ENCODE peak calls at places on chromosomes 6 and 20, in five cellular contexts. One of them, this sample, is unnamed.

GRCh38 chr6:157205473-157206358 is 117.6 kb downstream of the TMEM242 start:
- DNase-seq in H1: no peak
- DNase-seq in IMR-90: no peak
- DNase-seq in HepG2: no peak
- DNase-seq in A549: no peak
- DNase-seq in this sample: no peak

GRCh38 chr20:38997622-38998021 is 35.5 kb downstream of the DHX35 start:
- DNase-seq in H1: no peak
- DNase-seq in IMR-90: no peak
- DNase-seq in HepG2: no peak
- DNase-seq in A549: no peak
- DNase-seq in this sample: peak

GRCh38 chr20:63095718-63096654 is 89.2 kb upstream of the BHLHE23 start:
- DNase-seq in H1: peak
- DNase-seq in IMR-90: no peak
- DNase-seq in HepG2: no peak
- DNase-seq in A549: no peak
- DNase-seq in this sample: no peak

GRCh38 chr20:59765599-59766177 is 161.3 kb downstream of the PHACTR3 start:
- DNase-seq in H1: no peak
- DNase-seq in IMR-90: no peak
- DNase-seq in HepG2: no peak
- DNase-seq in A549: no peak
- DNase-seq in this sample: peak

GRCh38 chr6:3211681-3212080 is 15.8 kb downstream of the TUBB2B start:
- DNase-seq in H1: no peak
- DNase-seq in IMR-90: no peak
- DNase-seq in HepG2: no peak
- DNase-seq in A549: no peak
- DNase-seq in this sample: no peak

GRCh38 chr20:48791666-48792071 is 36.1 kb downstream of the PREX1 start:
- DNase-seq in H1: no peak
- DNase-seq in IMR-90: peak
- DNase-seq in HepG2: no peak
- DNase-seq in A549: no peak
- DNase-seq in this sample: no peak

GRCh38 chr6:83008631-83009030 is 57.0 kb downstream of the UBE3D start:
- DNase-seq in H1: no peak
- DNase-seq in IMR-90: no peak
- DNase-seq in HepG2: no peak
- DNase-seq in A549: no peak
- DNase-seq in this sample: no peak

GRCh38 chr6:127346512-127346911 is 3.1 kb upstream of the ECHDC1 start:
- DNase-seq in H1: no peak
- DNase-seq in IMR-90: no peak
- DNase-seq in HepG2: no peak
- DNase-seq in A549: no peak
- DNase-seq in this sample: no peak

GRCh38 chr6:25147191-25147590 is 132.0 kb upstream of the CARMIL1 start:
- DNase-seq in H1: no peak
- DNase-seq in IMR-90: no peak
- DNase-seq in HepG2: no peak
- DNase-seq in A549: no peak
- DNase-seq in this sample: no peak

GRCh38 chr6:292506-293184 is 358 bp downstream of the DUSP22 start:
- DNase-seq in H1: no peak
- DNase-seq in IMR-90: peak
- DNase-seq in HepG2: peak
- DNase-seq in A549: peak
- DNase-seq in this sample: peak

GRCh38 chr6:42727084-42727601 is 4.7 kb upstream of the PRPH2 start:
- DNase-seq in H1: peak
- DNase-seq in IMR-90: peak
- DNase-seq in HepG2: no peak
- DNase-seq in A549: no peak
- DNase-seq in this sample: no peak

DNA sequence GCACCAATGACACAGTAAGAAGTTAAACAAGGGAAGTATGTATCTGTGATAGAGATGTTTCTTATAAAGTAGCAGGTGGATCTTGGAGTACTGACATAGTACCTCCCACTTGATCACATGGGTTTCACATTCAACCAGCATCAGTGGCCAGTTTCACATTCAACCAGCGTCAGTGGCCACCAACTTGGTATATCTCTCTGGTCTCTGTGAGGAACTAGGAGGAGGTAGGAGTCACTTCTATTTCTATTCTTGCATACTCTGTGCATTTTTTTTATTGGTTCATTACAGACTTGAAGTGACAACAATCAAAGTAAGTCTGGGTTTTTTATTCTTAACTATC is 200.3 kb upstream of the SIM1 start:
- DNase-seq in H1: no peak
- DNase-seq in IMR-90: no peak
- DNase-seq in HepG2: no peak
- DNase-seq in A549: no peak
- DNase-seq in this sample: no peak
- TF ChIP-seq MAFK in H1: no peak
- TF ChIP-seq MAFK in IMR-90: no peak
- TF ChIP-seq MAFK in HepG2: no peak
- TF ChIP-seq MAFK in A549: no peak
- TF ChIP-seq MAFK in this sample: no peak

DNA sequence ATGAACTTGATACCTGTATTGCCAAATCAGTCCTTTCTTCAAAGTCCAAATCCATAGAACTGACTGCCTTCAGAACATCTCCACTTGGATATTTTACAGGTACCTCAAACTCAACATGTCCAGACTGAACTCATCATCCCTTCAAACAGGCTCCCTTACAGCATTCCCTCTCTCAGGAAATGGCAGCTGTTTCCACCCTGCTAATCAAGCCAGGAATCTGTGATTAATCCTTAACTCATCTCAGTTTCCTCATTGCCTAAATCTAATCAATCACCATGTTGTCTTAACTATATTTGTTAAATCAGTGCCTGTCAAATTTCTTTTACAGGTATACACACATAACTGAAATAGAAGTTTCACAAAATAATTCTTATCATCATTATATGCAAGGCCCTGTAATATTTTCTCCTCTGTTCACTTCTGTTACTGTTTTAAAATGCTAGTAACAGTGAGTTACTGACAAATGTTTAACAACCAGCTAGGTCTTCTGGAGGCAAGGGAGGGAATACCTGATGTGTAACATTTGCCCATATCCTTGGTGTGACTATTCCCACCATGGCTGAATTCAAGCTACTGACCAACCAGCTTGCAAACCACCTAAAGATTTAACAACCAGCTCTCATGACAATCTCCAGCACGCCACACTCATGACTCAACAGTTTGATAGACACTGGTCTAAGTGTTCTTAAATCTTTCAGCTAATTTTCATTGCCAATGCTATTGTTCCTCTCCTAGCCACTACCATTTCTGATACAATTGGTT is 124.9 kb downstream of the ADAT2 start:
- DNase-seq in H1: no peak
- DNase-seq in IMR-90: peak
- DNase-seq in HepG2: no peak
- DNase-seq in A549: no peak
- DNase-seq in this sample: no peak
- TF ChIP-seq RAD21 in H1: no peak
- TF ChIP-seq RAD21 in IMR-90: no peak
- TF ChIP-seq RAD21 in HepG2: no peak
- TF ChIP-seq RAD21 in A549: no peak
- TF ChIP-seq RAD21 in this sample: no peak

GRCh38 chr20:14896569-14896968 is 559.2 kb upstream of the FLRT3 start:
- DNase-seq in H1: no peak
- DNase-seq in IMR-90: no peak
- DNase-seq in HepG2: no peak
- DNase-seq in A549: no peak
- DNase-seq in this sample: no peak
- TF ChIP-seq MAFK in H1: no peak
- TF ChIP-seq MAFK in IMR-90: no peak
- TF ChIP-seq MAFK in HepG2: no peak
- TF ChIP-seq MAFK in A549: no peak
- TF ChIP-seq MAFK in this sample: no peak

GRCh38 chr6:111038534-111039252 is 48.6 kb upstream of the SLC16A10 start:
- DNase-seq in H1: no peak
- DNase-seq in IMR-90: no peak
- DNase-seq in HepG2: no peak
- DNase-seq in A549: no peak
- DNase-seq in this sample: no peak
- TF ChIP-seq RAD21 in H1: no peak
- TF ChIP-seq RAD21 in IMR-90: no peak
- TF ChIP-seq RAD21 in HepG2: no peak
- TF ChIP-seq RAD21 in A549: no peak
- TF ChIP-seq RAD21 in this sample: no peak

DNA sequence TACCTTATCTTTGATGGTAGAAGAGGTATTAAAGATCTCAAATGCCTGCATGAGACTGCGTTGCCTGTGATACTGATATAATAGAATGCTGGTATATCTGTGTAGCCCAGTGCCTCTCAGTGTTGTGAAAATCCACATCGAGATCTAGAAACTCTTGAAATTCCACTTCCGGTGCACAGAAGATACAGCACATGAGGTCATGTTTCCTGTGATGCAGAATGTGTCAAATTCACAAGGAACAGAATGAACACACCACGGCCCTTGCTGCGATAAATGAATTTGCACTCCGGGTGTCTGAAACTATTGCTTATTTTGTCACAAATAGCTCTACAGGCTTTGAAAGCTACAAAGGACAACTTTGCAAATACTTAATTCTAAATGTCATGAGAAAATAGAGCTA is 687.9 kb upstream of the AGPAT4 start:
- DNase-seq in H1: no peak
- DNase-seq in IMR-90: no peak
- DNase-seq in HepG2: no peak
- DNase-seq in A549: no peak
- DNase-seq in this sample: no peak
- TF ChIP-seq MAFK in H1: no peak
- TF ChIP-seq MAFK in IMR-90: no peak
- TF ChIP-seq MAFK in HepG2: no peak
- TF ChIP-seq MAFK in A549: no peak
- TF ChIP-seq MAFK in this sample: no peak

DNA sequence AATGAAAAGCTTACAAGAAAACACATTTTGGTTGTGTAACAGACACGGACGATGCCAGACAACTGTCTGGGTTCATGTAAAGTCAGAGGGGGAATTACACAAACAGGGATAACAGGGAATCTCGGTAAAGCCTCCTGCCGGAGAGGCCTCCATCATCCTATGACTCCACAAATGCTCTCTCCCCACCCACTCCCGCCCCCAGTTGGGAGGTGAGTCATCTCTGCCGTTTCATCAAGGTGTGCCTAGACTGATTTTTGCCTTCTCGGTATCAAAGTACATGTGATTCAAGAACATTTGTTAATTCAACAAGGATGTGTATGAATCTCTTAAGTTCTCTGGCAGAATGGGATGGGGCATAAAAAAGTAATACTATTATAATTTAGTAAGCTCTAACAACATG is 304.9 kb upstream of the PRDM1 start:
- DNase-seq in H1: no peak
- DNase-seq in IMR-90: no peak
- DNase-seq in HepG2: no peak
- DNase-seq in A549: no peak
- DNase-seq in this sample: peak
- TF ChIP-seq RAD21 in H1: no peak
- TF ChIP-seq RAD21 in IMR-90: no peak
- TF ChIP-seq RAD21 in HepG2: no peak
- TF ChIP-seq RAD21 in A549: no peak
- TF ChIP-seq RAD21 in this sample: no peak

DNA sequence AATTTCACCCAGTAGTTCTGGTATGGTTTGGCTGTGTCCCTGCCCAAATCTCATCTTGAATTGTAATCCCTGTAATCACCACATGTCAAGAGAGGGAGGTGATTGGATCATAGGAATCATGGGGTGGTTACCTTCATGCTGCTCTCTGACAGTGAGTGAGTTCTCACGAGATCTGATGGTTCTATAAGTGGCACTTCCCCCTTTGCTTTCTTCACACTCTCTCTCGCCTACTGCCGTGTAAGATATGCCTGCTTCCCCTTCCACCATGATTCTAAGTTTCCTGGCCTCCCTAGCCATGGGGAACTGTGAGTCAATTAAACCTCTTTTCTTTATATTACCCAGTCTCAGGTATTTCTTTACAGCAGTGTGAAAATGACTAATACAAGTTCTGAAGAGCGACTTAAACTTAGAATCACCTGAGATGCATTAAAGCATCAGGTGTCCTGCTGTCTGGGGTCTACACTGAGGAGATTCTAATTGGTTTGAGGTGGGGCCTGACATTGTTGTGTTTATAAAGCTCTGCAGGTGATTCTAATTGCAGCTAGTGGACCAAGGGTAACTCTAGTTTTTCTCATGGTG is 82.1 kb upstream of the DTNBP1 start:
- DNase-seq in H1: no peak
- DNase-seq in IMR-90: no peak
- DNase-seq in HepG2: no peak
- DNase-seq in A549: no peak
- DNase-seq in this sample: no peak
- TF ChIP-seq MAFK in H1: no peak
- TF ChIP-seq MAFK in IMR-90: no peak
- TF ChIP-seq MAFK in HepG2: no peak
- TF ChIP-seq MAFK in A549: no peak
- TF ChIP-seq MAFK in this sample: no peak

GRCh38 chr20:21326700-21327099 is 23.6 kb downstream of the XRN2 start:
- DNase-seq in H1: no peak
- DNase-seq in IMR-90: no peak
- DNase-seq in HepG2: no peak
- DNase-seq in A549: no peak
- DNase-seq in this sample: no peak
- TF ChIP-seq RAD21 in H1: no peak
- TF ChIP-seq RAD21 in IMR-90: no peak
- TF ChIP-seq RAD21 in HepG2: no peak
- TF ChIP-seq RAD21 in A549: no peak
- TF ChIP-seq RAD21 in this sample: no peak

DNA sequence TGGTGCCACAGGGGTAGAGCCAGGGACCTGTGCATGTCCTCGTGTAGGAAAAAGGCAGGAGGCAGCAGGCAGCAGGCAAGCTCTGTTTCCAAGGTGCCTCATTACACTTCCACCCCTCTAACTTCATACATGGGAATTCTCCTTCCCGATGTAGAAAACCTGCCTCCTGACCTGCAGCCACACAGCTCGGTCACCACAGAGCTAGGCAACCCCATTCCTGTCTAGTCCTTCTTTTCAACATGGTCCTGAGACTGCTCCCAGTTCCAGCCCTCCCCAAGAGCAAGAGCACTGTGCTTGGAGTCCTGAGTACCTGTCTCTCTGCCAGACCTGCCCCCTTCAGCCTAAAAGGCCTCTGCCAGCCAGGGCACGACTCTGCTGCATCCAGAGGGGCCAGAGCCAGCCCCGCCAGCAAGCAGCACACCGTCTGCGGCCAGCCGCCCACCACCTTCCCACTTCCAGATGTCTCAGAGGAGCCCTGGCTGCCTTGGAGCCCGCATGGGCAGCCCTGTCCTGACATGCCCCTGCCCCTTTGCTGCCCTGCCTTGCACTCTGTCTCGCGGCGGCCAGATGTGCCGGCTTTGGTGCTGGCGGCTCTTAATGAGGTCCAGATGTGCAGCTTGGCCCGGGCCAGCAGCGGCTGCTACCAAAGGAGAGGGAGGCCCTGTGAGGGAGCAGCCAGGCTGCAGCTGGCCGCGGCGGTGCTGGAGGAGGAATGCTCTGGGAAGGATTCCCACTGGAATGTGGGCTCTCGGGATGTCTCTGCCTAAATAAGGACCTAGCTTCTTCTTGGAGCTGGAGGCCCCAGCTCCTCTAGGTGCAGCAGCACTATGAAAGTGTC is 72.2 kb downstream of the FGD2 start:
- DNase-seq in H1: peak
- DNase-seq in IMR-90: peak
- DNase-seq in HepG2: no peak
- DNase-seq in A549: no peak
- DNase-seq in this sample: no peak
- TF ChIP-seq MAFK in H1: no peak
- TF ChIP-seq MAFK in IMR-90: no peak
- TF ChIP-seq MAFK in HepG2: no peak
- TF ChIP-seq MAFK in A549: no peak
- TF ChIP-seq MAFK in this sample: no peak

This sample was measured in K562.